ENCODE peak calls at places on chromosomes 1 and 21, in nine cellular contexts. One of them, this sample, is unnamed.

GRCh38 chr1:115606305-115606704 is 35.5 kb upstream of the VANGL1 start:
- DNase-seq in tibial artery: no peak
- DNase-seq in NT2/D1: no peak
- DNase-seq in putamen: no peak
- DNase-seq in RPMI8226: no peak
- DNase-seq in brain microvascular endothelial cell: no peak
- DNase-seq in activated T-cell treated with anti-CD3 and anti-CD28 coated beads for 24 hours: no peak
- DNase-seq in H7: no peak
- DNase-seq in HTR-8/SVneo: no peak
- DNase-seq in this sample: no peak

GRCh38 chr1:181324797-181325616 is 158.3 kb upstream of the CACNA1E start:
- DNase-seq in tibial artery: no peak
- DNase-seq in NT2/D1: no peak
- DNase-seq in putamen: peak
- DNase-seq in RPMI8226: no peak
- DNase-seq in brain microvascular endothelial cell: no peak
- DNase-seq in activated T-cell treated with anti-CD3 and anti-CD28 coated beads for 24 hours: peak
- DNase-seq in H7: peak
- DNase-seq in HTR-8/SVneo: no peak
- DNase-seq in this sample: no peak

GRCh38 chr1:20366076-20366765 is 75.5 kb downstream of the VWA5B1 start:
- DNase-seq in tibial artery: no peak
- DNase-seq in NT2/D1: no peak
- DNase-seq in putamen: no peak
- DNase-seq in RPMI8226: no peak
- DNase-seq in brain microvascular endothelial cell: no peak
- DNase-seq in activated T-cell treated with anti-CD3 and anti-CD28 coated beads for 24 hours: no peak
- DNase-seq in H7: peak
- DNase-seq in HTR-8/SVneo: no peak
- DNase-seq in this sample: no peak

GRCh38 chr1:235012436-235013210 is 116.0 kb downstream of the TOMM20 start:
- DNase-seq in tibial artery: no peak
- DNase-seq in NT2/D1: no peak
- DNase-seq in putamen: peak
- DNase-seq in RPMI8226: no peak
- DNase-seq in brain microvascular endothelial cell: no peak
- DNase-seq in activated T-cell treated with anti-CD3 and anti-CD28 coated beads for 24 hours: no peak
- DNase-seq in H7: no peak
- DNase-seq in HTR-8/SVneo: no peak
- DNase-seq in this sample: no peak

GRCh38 chr1:241401156-241401555 is 44.2 kb upstream of the RGS7 start:
- DNase-seq in tibial artery: no peak
- DNase-seq in NT2/D1: no peak
- DNase-seq in putamen: no peak
- DNase-seq in RPMI8226: no peak
- DNase-seq in brain microvascular endothelial cell: no peak
- DNase-seq in activated T-cell treated with anti-CD3 and anti-CD28 coated beads for 24 hours: no peak
- DNase-seq in H7: no peak
- DNase-seq in HTR-8/SVneo: no peak
- DNase-seq in this sample: no peak

GRCh38 chr1:76006234-76006633 is 68.3 kb upstream of the ST6GALNAC3 start:
- DNase-seq in tibial artery: no peak
- DNase-seq in NT2/D1: no peak
- DNase-seq in putamen: no peak
- DNase-seq in RPMI8226: no peak
- DNase-seq in brain microvascular endothelial cell: peak
- DNase-seq in activated T-cell treated with anti-CD3 and anti-CD28 coated beads for 24 hours: no peak
- DNase-seq in H7: no peak
- DNase-seq in HTR-8/SVneo: no peak
- DNase-seq in this sample: peak

GRCh38 chr1:27438621-27439061 is 46.2 kb downstream of the GPR3 start:
- DNase-seq in tibial artery: no peak
- DNase-seq in NT2/D1: no peak
- DNase-seq in putamen: no peak
- DNase-seq in RPMI8226: peak
- DNase-seq in brain microvascular endothelial cell: no peak
- DNase-seq in activated T-cell treated with anti-CD3 and anti-CD28 coated beads for 24 hours: no peak
- DNase-seq in H7: no peak
- DNase-seq in HTR-8/SVneo: no peak
- DNase-seq in this sample: no peak

GRCh38 chr1:201764166-201764565 is 64.8 kb upstream of the IPO9 start:
- DNase-seq in tibial artery: no peak
- DNase-seq in NT2/D1: no peak
- DNase-seq in putamen: no peak
- DNase-seq in RPMI8226: peak
- DNase-seq in brain microvascular endothelial cell: no peak
- DNase-seq in activated T-cell treated with anti-CD3 and anti-CD28 coated beads for 24 hours: no peak
- DNase-seq in H7: no peak
- DNase-seq in HTR-8/SVneo: no peak
- DNase-seq in this sample: no peak

GRCh38 chr1:148362141-148362929 is 120.8 kb downstream of the PPIAL4G start:
- DNase-seq in tibial artery: no peak
- DNase-seq in NT2/D1: no peak
- DNase-seq in putamen: no peak
- DNase-seq in RPMI8226: no peak
- DNase-seq in brain microvascular endothelial cell: peak
- DNase-seq in activated T-cell treated with anti-CD3 and anti-CD28 coated beads for 24 hours: peak
- DNase-seq in H7: peak
- DNase-seq in HTR-8/SVneo: no peak
- DNase-seq in this sample: no peak

GRCh38 chr21:31349208-31349607 is 5.1 kb upstream of the TIAM1 start:
- DNase-seq in tibial artery: no peak
- DNase-seq in NT2/D1: no peak
- DNase-seq in putamen: no peak
- DNase-seq in RPMI8226: no peak
- DNase-seq in brain microvascular endothelial cell: no peak
- DNase-seq in activated T-cell treated with anti-CD3 and anti-CD28 coated beads for 24 hours: no peak
- DNase-seq in H7: no peak
- DNase-seq in HTR-8/SVneo: no peak
- DNase-seq in this sample: no peak

GRCh38 chr1:155188268-155188667 is 14.6 kb downstream of the TRIM46 start:
- DNase-seq in tibial artery: no peak
- DNase-seq in NT2/D1: no peak
- DNase-seq in putamen: no peak
- DNase-seq in RPMI8226: no peak
- DNase-seq in brain microvascular endothelial cell: no peak
- DNase-seq in activated T-cell treated with anti-CD3 and anti-CD28 coated beads for 24 hours: no peak
- DNase-seq in H7: peak
- DNase-seq in HTR-8/SVneo: no peak
- DNase-seq in this sample: no peak

GRCh38 chr1:239717097-239718051 is 331.0 kb downstream of the CHRM3 start:
- DNase-seq in tibial artery: no peak
- DNase-seq in NT2/D1: no peak
- DNase-seq in putamen: no peak
- DNase-seq in RPMI8226: no peak
- DNase-seq in brain microvascular endothelial cell: peak
- DNase-seq in activated T-cell treated with anti-CD3 and anti-CD28 coated beads for 24 hours: no peak
- DNase-seq in H7: no peak
- DNase-seq in HTR-8/SVneo: no peak
- DNase-seq in this sample: no peak

GRCh38 chr1:94608142-94608851 is 66.7 kb upstream of the F3 start:
- DNase-seq in tibial artery: no peak
- DNase-seq in NT2/D1: no peak
- DNase-seq in putamen: no peak
- DNase-seq in RPMI8226: no peak
- DNase-seq in brain microvascular endothelial cell: no peak
- DNase-seq in activated T-cell treated with anti-CD3 and anti-CD28 coated beads for 24 hours: no peak
- DNase-seq in H7: no peak
- DNase-seq in HTR-8/SVneo: no peak
- DNase-seq in this sample: no peak